ENCODE peak calls at places on chromosomes 13 and 19, in ten cellular contexts. W is AG04450, S is neural progenitor cell, Q is tibial nerve, V is GM23338, O is esophagus squamous epithelium, A is brain microvascular endothelial cell, G is endodermal cell, F is cardiac muscle cell, J is body of pancreas. C is an unnamed sample.

GRCh38 chr13:55569082-55569481 is 1571.6 kb upstream of the PRR20A start:
- DNase-seq in O (no peak), G (no peak), Q (no peak), J (no peak), A (no peak), V (no peak), F (no peak), S (no peak), W (no peak), C (no peak)

GRCh38 chr19:49212302-49212701 is 54.7 kb downstream of the TRPM4 start:
- DNase-seq in S (no peak), W (no peak), F (peak; percentile 86), J (no peak), O (no peak), G (no peak), Q (no peak), A (no peak), V (no peak), C (no peak)

GRCh38 chr13:90542959-90543358 is 804.5 kb upstream of the MIR17HG start:
- DNase-seq in O (no peak), S (no peak), G (no peak), W (no peak), V (no peak), F (no peak), J (no peak), Q (no peak), A (no peak), C (no peak)

GRCh38 chr19:23904406-23904805 is 10.3 kb upstream of the ZNF726 start:
- DNase-seq in Q (no peak), W (no peak), A (no peak), O (no peak), S (no peak), F (no peak), V (peak; percentile 3), G (no peak), J (no peak), C (no peak)

GRCh38 chr19:51644636-51645271 is 1.9 kb downstream of the SIGLEC14 start:
- DNase-seq in S (no peak), J (no peak), V (peak; percentile 43), G (peak; percentile 40), A (no peak), W (no peak), F (peak; percentile 1), Q (no peak), O (no peak), C (no peak)

GRCh38 chr13:41058229-41059070 is 2.9 kb upstream of the WBP4 start:
- DNase-seq in G (no peak), A (no peak), F (no peak), O (no peak), J (no peak), W (no peak), Q (no peak), V (no peak), S (no peak), C (no peak)

GRCh38 chr19:9309974-9310446 is 372 bp upstream of the ZNF699 start:
- DNase-seq in O (peak; percentile 69), G (peak; percentile 98), J (peak; percentile 78), Q (peak; percentile 87), S (peak; percentile 98), F (peak; percentile 94), W (no peak), A (peak; percentile 90), V (peak; percentile 99), C (peak; percentile 89)

GRCh38 chr19:7427944-7428343 is 60.9 kb downstream of the PEX11G start:
- DNase-seq in J (no peak), A (no peak), O (no peak), W (peak; percentile 86), F (no peak), Q (no peak), G (no peak), S (no peak), V (no peak), C (no peak)

GRCh38 chr13:38372818-38373217 is 23.2 kb downstream of the UFM1 start:
- DNase-seq in J (no peak), Q (no peak), A (no peak), O (no peak), S (no peak), W (no peak), F (no peak), V (no peak), G (no peak), C (no peak)

GRCh38 chr13:59837101-59837500 is 326.6 kb downstream of the DIAPH3 start:
- DNase-seq in W (no peak), F (no peak), O (no peak), J (no peak), G (no peak), S (no peak), V (no peak), Q (no peak), A (no peak), C (no peak)
- H3K27ac ChIP-seq in W (no peak overlapping the region), F (no peak overlapping the region), O (no peak overlapping the region), J (no peak overlapping the region), G (no peak overlapping the region), S (no peak overlapping the region), V (no peak overlapping the region), Q (no peak overlapping the region), A (no peak overlapping the region), C (no peak overlapping the region)

GRCh38 chr13:78241278-78241919 is 322.8 kb upstream of the EDNRB start:
- DNase-seq in S (peak; percentile 78), J (peak; percentile 13), O (no peak), V (peak; percentile 84), Q (no peak), A (peak; percentile 12), G (peak; percentile 85), W (peak; percentile 2), F (peak; percentile 53), C (no peak)
- TF ChIP-seq CTCF in S (peak; percentile 92), J (peak; percentile 12), O (no peak), V (peak; percentile 88), Q (no peak), A (peak; percentile 84), G (peak; percentile 92), W (peak; percentile 71), F (peak; percentile 63), C (peak; percentile 47)

DNA sequence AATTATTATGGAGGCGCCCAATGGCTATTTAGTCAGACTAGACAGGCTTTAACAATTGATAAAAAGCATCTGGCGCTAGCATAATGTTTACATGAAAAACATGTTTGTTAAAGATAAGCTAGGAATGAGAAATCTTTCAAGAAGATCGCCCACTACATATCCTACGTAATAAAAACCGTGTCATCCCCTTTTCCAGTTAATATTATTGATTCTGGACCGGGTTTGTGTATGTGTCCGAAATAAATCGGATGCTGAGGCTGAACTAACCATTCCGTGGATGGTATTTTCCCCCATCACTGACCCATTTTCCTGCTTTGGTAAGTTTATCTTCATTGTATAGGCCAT is 8.8 kb downstream of the COL4A1 start:
- DNase-seq in A (no peak), S (no peak), O (no peak), F (no peak), V (no peak), J (no peak), W (no peak), G (no peak), Q (no peak), C (no peak)
- H3K27ac ChIP-seq in A (peak overlapping the region; percentile 51), S (no peak overlapping the region), O (peak overlapping the region; percentile 77), F (no peak overlapping the region), V (no peak overlapping the region), J (no peak overlapping the region), W (no peak overlapping the region), G (no peak overlapping the region), Q (peak overlapping the region; percentile 98), C (no peak overlapping the region)

GRCh38 chr19:3304871-3305423 is 61.4 kb upstream of the NFIC start:
- DNase-seq in Q (peak; percentile 63), F (peak; percentile 77), V (peak; percentile 87), J (peak; percentile 85), A (peak; percentile 57), W (peak; percentile 32), O (no peak), S (peak; percentile 83), G (peak; percentile 91), C (peak; percentile 77)

GRCh38 chr19:3298853-3299449 is 67.4 kb upstream of the NFIC start:
- DNase-seq in A (no peak), G (no peak), O (no peak), J (no peak), F (no peak), W (no peak), S (no peak), Q (no peak), V (no peak), C (no peak)

GRCh38 chr19:3302755-3303154 is 63.6 kb upstream of the NFIC start:
- DNase-seq in S (no peak), J (no peak), W (no peak), A (no peak), V (peak; percentile 40), G (no peak), F (no peak), Q (no peak), O (no peak), C (no peak)
- TF ChIP-seq CTCF in S (peak; percentile 8), J (no peak), W (no peak), A (peak; percentile 30), V (peak; percentile 31), G (peak; percentile 29), F (no peak), Q (no peak), O (no peak), C (no peak)

GRCh38 chr19:13013649-13014048 is 18.4 kb downstream of the NFIX start:
- DNase-seq in V (no peak), A (no peak), F (no peak), O (no peak), S (no peak), Q (no peak), W (no peak), J (no peak), G (no peak), C (no peak)
- H3K27ac ChIP-seq in V (no peak overlapping the region), A (no peak overlapping the region), F (no peak overlapping the region), O (peak overlapping the region; percentile 90), S (no peak overlapping the region), Q (peak overlapping the region; percentile 92), W (peak overlapping the region; percentile 93), J (no peak overlapping the region), G (no peak overlapping the region), C (peak overlapping the region; percentile 96)

GRCh38 chr19:32719611-32720059 is at the start of gene TDRD12:
- DNase-seq in A (no peak), G (peak; percentile 75), F (no peak), O (no peak), Q (no peak), J (no peak), V (peak; percentile 74), W (no peak), S (no peak), C (no peak)
- TF ChIP-seq CTCF in A (no peak), G (peak; percentile 49), F (no peak), O (no peak), Q (no peak), J (no peak), V (peak; percentile 66), W (no peak), S (no peak), C (no peak)

DNA sequence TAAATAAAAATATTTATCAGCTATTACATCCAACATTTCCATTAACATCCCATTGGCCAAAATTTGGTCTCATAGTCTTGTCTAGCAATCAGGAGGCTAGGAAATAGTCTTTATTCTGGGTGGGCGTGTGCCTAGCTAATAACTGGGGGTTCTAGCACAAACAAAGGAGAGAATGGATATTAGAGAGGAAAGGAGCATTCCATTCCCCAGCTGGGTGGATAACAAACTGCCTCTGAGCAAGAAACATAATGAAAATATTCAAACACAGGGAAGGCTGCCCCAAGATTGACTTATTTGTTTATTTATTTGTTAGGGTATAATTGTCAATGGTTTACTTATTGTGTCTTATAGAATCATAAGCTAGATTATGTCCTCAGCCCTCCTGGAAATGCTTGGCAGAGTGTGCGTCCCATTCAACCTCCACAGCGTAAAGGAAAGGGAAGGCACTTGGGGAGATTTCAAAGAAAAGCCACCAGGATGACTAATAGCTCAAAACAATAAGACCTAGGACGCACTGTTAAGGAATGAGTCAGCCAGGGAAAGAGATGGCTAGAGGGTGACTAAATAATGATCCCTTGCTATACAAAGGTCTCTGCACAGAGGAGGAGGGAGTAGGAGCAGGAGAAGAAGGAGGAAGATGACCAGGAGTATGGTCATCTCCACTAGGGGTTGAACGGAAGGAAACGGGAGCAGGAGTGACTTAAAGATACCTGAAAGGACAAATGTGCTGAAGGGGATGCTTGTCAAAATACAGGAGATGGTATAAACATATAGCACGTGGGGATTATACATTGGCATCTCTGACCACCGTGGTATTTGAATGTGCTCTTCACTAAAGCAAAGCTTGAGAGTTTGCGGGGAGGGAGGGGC is 23.5 kb upstream of the USP12 start:
- DNase-seq in S (peak; percentile 20), W (no peak), Q (no peak), G (no peak), O (no peak), A (peak; percentile 92), F (peak; percentile 87), V (peak; percentile 45), J (no peak), C (no peak)
- H3K27ac ChIP-seq in S (no peak overlapping the region), W (peak overlapping the region; percentile 52), Q (peak overlapping the region; percentile 7), G (no peak overlapping the region), O (peak overlapping the region; percentile 12), A (peak overlapping the region; percentile 62), F (no peak overlapping the region), V (no peak overlapping the region), J (no peak overlapping the region), C (no peak overlapping the region)